ENCODE peak calls at places on chromosomes 6 and 20, in ten cellular contexts. One of them, this sample, is unnamed.

GRCh38 chr6:98998103-98998502 is 50.4 kb upstream of the FBXL4 start:
- DNase-seq in activated gamma-delta T cell treated with Interleukin-2 at 50 U/mL for 16 hours: no peak
- DNase-seq in adrenal gland: no peak
- DNase-seq in activated T-helper 9 cell treated with anti-CD3 and anti-CD28 coated beads, Interleukin-2, amount 50 U/mL, for 16 hours: no peak
- DNase-seq in fibroblast of lung: no peak
- DNase-seq in EL: no peak
- DNase-seq in astrocyte of the hippocampus: no peak
- DNase-seq in stimulated activated CD4-positive, alpha-beta T cell treated with anti-CD3 and anti-CD28 coated beads, Interleukin-1b, Interleukin-23, amount 100 ng/mL, for 1 hour: no peak
- DNase-seq in NAMALWA: no peak
- DNase-seq in activated T-cell treated with anti-CD3 and anti-CD28 coated beads for 1 hour: no peak
- DNase-seq in this sample: no peak

GRCh38 chr20:50146732-50147662 is 6.5 kb downstream of the PEDS1 start:
- DNase-seq in activated gamma-delta T cell treated with Interleukin-2 at 50 U/mL for 16 hours: peak; percentile 67
- DNase-seq in adrenal gland: peak; percentile 27
- DNase-seq in activated T-helper 9 cell treated with anti-CD3 and anti-CD28 coated beads, Interleukin-2, amount 50 U/mL, for 16 hours: peak; percentile 68
- DNase-seq in fibroblast of lung: peak; percentile 55
- DNase-seq in EL: no peak
- DNase-seq in astrocyte of the hippocampus: peak; percentile 34
- DNase-seq in stimulated activated CD4-positive, alpha-beta T cell treated with anti-CD3 and anti-CD28 coated beads, Interleukin-1b, Interleukin-23, amount 100 ng/mL, for 1 hour: peak; percentile 51
- DNase-seq in NAMALWA: no peak
- DNase-seq in activated T-cell treated with anti-CD3 and anti-CD28 coated beads for 1 hour: peak; percentile 62
- DNase-seq in this sample: peak; percentile 50

GRCh38 chr20:17017232-17017631 is 209.6 kb upstream of the PCSK2 start:
- DNase-seq in activated gamma-delta T cell treated with Interleukin-2 at 50 U/mL for 16 hours: no peak
- DNase-seq in adrenal gland: no peak
- DNase-seq in activated T-helper 9 cell treated with anti-CD3 and anti-CD28 coated beads, Interleukin-2, amount 50 U/mL, for 16 hours: no peak
- DNase-seq in fibroblast of lung: no peak
- DNase-seq in EL: no peak
- DNase-seq in astrocyte of the hippocampus: no peak
- DNase-seq in stimulated activated CD4-positive, alpha-beta T cell treated with anti-CD3 and anti-CD28 coated beads, Interleukin-1b, Interleukin-23, amount 100 ng/mL, for 1 hour: no peak
- DNase-seq in NAMALWA: no peak
- DNase-seq in activated T-cell treated with anti-CD3 and anti-CD28 coated beads for 1 hour: no peak
- DNase-seq in this sample: no peak

GRCh38 chr6:90676516-90676915 is 89.6 kb upstream of the MAP3K7 start:
- DNase-seq in activated gamma-delta T cell treated with Interleukin-2 at 50 U/mL for 16 hours: no peak
- DNase-seq in adrenal gland: no peak
- DNase-seq in activated T-helper 9 cell treated with anti-CD3 and anti-CD28 coated beads, Interleukin-2, amount 50 U/mL, for 16 hours: no peak
- DNase-seq in fibroblast of lung: no peak
- DNase-seq in EL: no peak
- DNase-seq in astrocyte of the hippocampus: no peak
- DNase-seq in stimulated activated CD4-positive, alpha-beta T cell treated with anti-CD3 and anti-CD28 coated beads, Interleukin-1b, Interleukin-23, amount 100 ng/mL, for 1 hour: no peak
- DNase-seq in NAMALWA: no peak
- DNase-seq in activated T-cell treated with anti-CD3 and anti-CD28 coated beads for 1 hour: no peak
- DNase-seq in this sample: no peak

GRCh38 chr6:131787955-131788712 is 19.7 kb upstream of the ENPP1 start:
- DNase-seq in activated gamma-delta T cell treated with Interleukin-2 at 50 U/mL for 16 hours: no peak
- DNase-seq in adrenal gland: no peak
- DNase-seq in activated T-helper 9 cell treated with anti-CD3 and anti-CD28 coated beads, Interleukin-2, amount 50 U/mL, for 16 hours: no peak
- DNase-seq in fibroblast of lung: peak; percentile 48
- DNase-seq in EL: peak; percentile 32
- DNase-seq in astrocyte of the hippocampus: peak; percentile 22
- DNase-seq in stimulated activated CD4-positive, alpha-beta T cell treated with anti-CD3 and anti-CD28 coated beads, Interleukin-1b, Interleukin-23, amount 100 ng/mL, for 1 hour: no peak
- DNase-seq in NAMALWA: no peak
- DNase-seq in activated T-cell treated with anti-CD3 and anti-CD28 coated beads for 1 hour: no peak
- DNase-seq in this sample: no peak

GRCh38 chr6:56350857-56351256 is 103.5 kb upstream of the COL21A1 start:
- DNase-seq in activated gamma-delta T cell treated with Interleukin-2 at 50 U/mL for 16 hours: no peak
- DNase-seq in adrenal gland: no peak
- DNase-seq in activated T-helper 9 cell treated with anti-CD3 and anti-CD28 coated beads, Interleukin-2, amount 50 U/mL, for 16 hours: no peak
- DNase-seq in fibroblast of lung: no peak
- DNase-seq in EL: no peak
- DNase-seq in astrocyte of the hippocampus: no peak
- DNase-seq in stimulated activated CD4-positive, alpha-beta T cell treated with anti-CD3 and anti-CD28 coated beads, Interleukin-1b, Interleukin-23, amount 100 ng/mL, for 1 hour: no peak
- DNase-seq in NAMALWA: no peak
- DNase-seq in activated T-cell treated with anti-CD3 and anti-CD28 coated beads for 1 hour: no peak
- DNase-seq in this sample: no peak

GRCh38 chr6:24908555-24908954 is 27.2 kb downstream of the RIPOR2 start:
- DNase-seq in activated gamma-delta T cell treated with Interleukin-2 at 50 U/mL for 16 hours: no peak
- DNase-seq in adrenal gland: no peak
- DNase-seq in activated T-helper 9 cell treated with anti-CD3 and anti-CD28 coated beads, Interleukin-2, amount 50 U/mL, for 16 hours: no peak
- DNase-seq in fibroblast of lung: no peak
- DNase-seq in EL: peak; percentile 82
- DNase-seq in astrocyte of the hippocampus: no peak
- DNase-seq in stimulated activated CD4-positive, alpha-beta T cell treated with anti-CD3 and anti-CD28 coated beads, Interleukin-1b, Interleukin-23, amount 100 ng/mL, for 1 hour: no peak
- DNase-seq in NAMALWA: no peak
- DNase-seq in activated T-cell treated with anti-CD3 and anti-CD28 coated beads for 1 hour: no peak
- DNase-seq in this sample: no peak

GRCh38 chr6:43088654-43089056 is 12.5 kb downstream of the PTK7 start:
- DNase-seq in activated gamma-delta T cell treated with Interleukin-2 at 50 U/mL for 16 hours: no peak
- DNase-seq in adrenal gland: no peak
- DNase-seq in activated T-helper 9 cell treated with anti-CD3 and anti-CD28 coated beads, Interleukin-2, amount 50 U/mL, for 16 hours: no peak
- DNase-seq in fibroblast of lung: peak; percentile 64
- DNase-seq in EL: no peak
- DNase-seq in astrocyte of the hippocampus: peak; percentile 51
- DNase-seq in stimulated activated CD4-positive, alpha-beta T cell treated with anti-CD3 and anti-CD28 coated beads, Interleukin-1b, Interleukin-23, amount 100 ng/mL, for 1 hour: no peak
- DNase-seq in NAMALWA: no peak
- DNase-seq in activated T-cell treated with anti-CD3 and anti-CD28 coated beads for 1 hour: no peak
- DNase-seq in this sample: no peak

GRCh38 chr20:38298768-38299288 is 5.1 kb upstream of the BPI start:
- DNase-seq in activated gamma-delta T cell treated with Interleukin-2 at 50 U/mL for 16 hours: no peak
- DNase-seq in adrenal gland: peak; percentile 54
- DNase-seq in activated T-helper 9 cell treated with anti-CD3 and anti-CD28 coated beads, Interleukin-2, amount 50 U/mL, for 16 hours: no peak
- DNase-seq in fibroblast of lung: peak; percentile 39
- DNase-seq in EL: no peak
- DNase-seq in astrocyte of the hippocampus: peak; percentile 37
- DNase-seq in stimulated activated CD4-positive, alpha-beta T cell treated with anti-CD3 and anti-CD28 coated beads, Interleukin-1b, Interleukin-23, amount 100 ng/mL, for 1 hour: no peak
- DNase-seq in NAMALWA: no peak
- DNase-seq in activated T-cell treated with anti-CD3 and anti-CD28 coated beads for 1 hour: no peak
- DNase-seq in this sample: no peak